ENCODE peak calls at places on chromosome X, in five cellular contexts. Q is A549, X is GM12878, E is heart right ventricle, M is K562. Y is an unnamed sample.

GRCh38 chrX:97039363-97040029 is 155.8 kb downstream of the RPA4 start:
- DNase-seq in Q (no peak), X (peak; percentile 61), E (peak; percentile 53), M (no peak), Y (no peak)

GRCh38 chrX:99857455-99857854 is 552.6 kb downstream of the PCDH19 start:
- DNase-seq in Q (no peak), X (no peak), E (no peak), M (no peak), Y (no peak)

GRCh38 chrX:110432831-110433230 is 74.2 kb downstream of the RTL9 start:
- DNase-seq in Q (no peak), X (no peak), E (no peak), M (no peak), Y (no peak)

GRCh38 chrX:119622356-119623232 is 16.4 kb upstream of the NKRF start:
- DNase-seq in Q (no peak), X (no peak), E (peak; percentile 55), M (no peak), Y (peak; percentile 21)

GRCh38 chrX:55593296-55593695 is 29.9 kb upstream of the FOXR2 start:
- DNase-seq in Q (no peak), X (no peak), E (no peak), M (no peak), Y (no peak)

GRCh38 chrX:154494715-154495114 is 4.3 kb upstream of the SLC10A3 start:
- DNase-seq in Q (no peak), X (no peak), E (no peak), M (no peak), Y (no peak)

GRCh38 chrX:139203681-139204575 is 326.6 kb upstream of the F9 start:
- DNase-seq in Q (no peak), X (no peak), E (no peak), M (peak; percentile 21), Y (no peak)

GRCh38 chrX:2330910-2331309 is 169.9 kb downstream of the DHRSX start:
- DNase-seq in Q (no peak), X (no peak), E (no peak), M (no peak), Y (no peak)

GRCh38 chrX:120512627-120513026 is 43.5 kb upstream of the LAMP2 start:
- DNase-seq in Q (no peak), X (no peak), E (no peak), M (no peak), Y (no peak)

GRCh38 chrX:53156207-53156596 is 62.3 kb downstream of the KANTR start:
- DNase-seq in Q (no peak), X (no peak), E (no peak), M (no peak), Y (no peak)

GRCh38 chrX:22135994-22136684 is 104.0 kb downstream of the PHEX start:
- DNase-seq in Q (peak; percentile 36), X (no peak), E (peak; percentile 5), M (peak; percentile 49), Y (peak; percentile 60)

GRCh38 chrX:154775611-154776349 is 13.1 kb downstream of the DKC1 start:
- DNase-seq in Q (no peak), X (no peak), E (peak; percentile 14), M (no peak), Y (no peak)

GRCh38 chrX:108712886-108713285 is 23.5 kb downstream of the IRS4 start:
- DNase-seq in Q (no peak), X (no peak), E (no peak), M (no peak), Y (no peak)

GRCh38 chrX:48003367-48003757 is 427 bp downstream of the ZNF182 start:
- DNase-seq in Q (peak; percentile 4), X (no peak), E (peak; percentile 5), M (peak; percentile 8), Y (no peak)

GRCh38 chrX:42948723-42949122 is 170.8 kb upstream of the PPP1R2C start:
- DNase-seq in Q (no peak), X (no peak), E (no peak), M (no peak), Y (no peak)

GRCh38 chrX:44314259-44314734 is 29.2 kb downstream of the EFHC2 start:
- DNase-seq in Q (no peak), X (no peak), E (peak; percentile 41), M (peak; percentile 89), Y (no peak)

GRCh38 chrX:136086521-136086920 is 60.8 kb upstream of the FHL1 start:
- DNase-seq in Q (no peak), X (no peak), E (no peak), M (no peak), Y (no peak)

GRCh38 chrX:46954716-46955115 is 42.5 kb downstream of the JADE3 start:
- DNase-seq in Q (no peak), X (no peak), E (no peak), M (no peak), Y (no peak)

GRCh38 chrX:41922125-41922521 is 1.2 kb downstream of the CASK start:
- DNase-seq in Q (no peak), X (no peak), E (no peak), M (no peak), Y (no peak)

GRCh38 chrX:72545990-72546389 is 26.7 kb downstream of the HDAC8 start:
- DNase-seq in Q (no peak), X (no peak), E (no peak), M (no peak), Y (no peak)

GRCh38 chrX:35919536-35920309 is at the start of gene CFAP47:
- DNase-seq in Q (peak; percentile 22), X (no peak), E (no peak), M (no peak), Y (no peak)

GRCh38 chrX:148573119-148573518 is 72.7 kb downstream of the AFF2 start:
- DNase-seq in Q (no peak), X (no peak), E (no peak), M (no peak), Y (no peak)

GRCh38 chrX:148574247-148574973 is 74.0 kb downstream of the AFF2 start:
- DNase-seq in Q (no peak), X (peak; percentile 2), E (no peak), M (no peak), Y (no peak)

GRCh38 chrX:148567779-148568178 is 67.4 kb downstream of the AFF2 start:
- DNase-seq in Q (no peak), X (no peak), E (no peak), M (no peak), Y (no peak)

GRCh38 chrX:148568763-148569162 is 68.3 kb downstream of the AFF2 start:
- DNase-seq in Q (no peak), X (no peak), E (no peak), M (no peak), Y (no peak)

GRCh38 chrX:148572332-148572731 is 71.9 kb downstream of the AFF2 start:
- DNase-seq in Q (no peak), X (no peak), E (no peak), M (no peak), Y (no peak)
- H3K4me1 ChIP-seq in Q (no peaks in the 10 kb centered on the region), X (no peaks in the 10 kb centered on the region), E (no peaks in the 10 kb centered on the region), M (peaks cover 3% of the 10 kb centered on the region), Y (no peaks in the 10 kb centered on the region)

GRCh38 chrX:49102221-49102620 is 21.3 kb downstream of the GPKOW start:
- DNase-seq in Q (no peak), X (no peak), E (no peak), M (no peak), Y (no peak)

GRCh38 chrX:49103637-49104036 is 19.9 kb downstream of the GPKOW start:
- DNase-seq in Q (no peak), X (no peak), E (no peak), M (no peak), Y (no peak)

GRCh38 chrX:49106296-49106695 is 17.2 kb downstream of the GPKOW start:
- DNase-seq in Q (no peak), X (no peak), E (no peak), M (no peak), Y (no peak)

GRCh38 chrX:49100704-49101628 is 21.3 kb upstream of the WDR45 start:
- DNase-seq in Q (peak; percentile 98), X (peak; percentile 84), E (peak; percentile 91), M (peak; percentile 98), Y (peak; percentile 86)

GRCh38 chrX:49101629-49101984 is 21.9 kb upstream of the WDR45 start:
- DNase-seq in Q (no peak), X (no peak), E (no peak), M (peak; percentile 15), Y (no peak)
- TF ChIP-seq CTCF in Q (no peak), X (no peak), E (no peak), M (no peak), Y (no peak)

DNA sequence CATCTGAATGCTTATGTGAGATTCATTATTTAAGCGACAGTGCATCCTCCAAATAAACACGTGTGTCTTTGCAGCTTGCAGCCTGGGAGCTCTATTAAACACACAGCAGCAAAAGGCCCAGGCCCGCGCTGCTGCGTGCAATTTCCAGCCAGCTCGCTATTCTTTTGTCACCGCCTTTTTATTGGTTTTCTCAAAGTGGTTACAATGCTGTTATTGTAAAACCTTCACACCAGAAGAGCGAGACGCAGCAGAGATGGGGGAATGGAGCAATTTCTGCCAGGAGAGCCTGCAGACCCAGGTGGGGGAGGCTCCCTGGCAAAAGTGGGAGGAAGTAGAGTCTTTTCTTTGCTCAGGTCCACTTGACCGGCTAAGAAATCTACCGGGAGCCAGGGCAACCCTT is 252.5 kb downstream of the BCOR start:
- DNase-seq in Q (no peak), X (no peak), E (no peak), M (no peak), Y (no peak)
- H3K4me1 ChIP-seq in Q (no peaks in the 10 kb centered on the region), X (peaks cover 2% of the 10 kb centered on the region), E (no peaks in the 10 kb centered on the region), M (peaks cover 16% of the 10 kb centered on the region), Y (peaks cover 15% of the 10 kb centered on the region)

GRCh38 chrX:15816453-15816838 is 26.2 kb downstream of the ZRSR2 start:
- DNase-seq in Q (no peak), X (no peak), E (no peak), M (no peak), Y (no peak)
- TF ChIP-seq CTCF in Q (no peak), X (no peak), E (no peak), M (no peak), Y (no peak)

DNA sequence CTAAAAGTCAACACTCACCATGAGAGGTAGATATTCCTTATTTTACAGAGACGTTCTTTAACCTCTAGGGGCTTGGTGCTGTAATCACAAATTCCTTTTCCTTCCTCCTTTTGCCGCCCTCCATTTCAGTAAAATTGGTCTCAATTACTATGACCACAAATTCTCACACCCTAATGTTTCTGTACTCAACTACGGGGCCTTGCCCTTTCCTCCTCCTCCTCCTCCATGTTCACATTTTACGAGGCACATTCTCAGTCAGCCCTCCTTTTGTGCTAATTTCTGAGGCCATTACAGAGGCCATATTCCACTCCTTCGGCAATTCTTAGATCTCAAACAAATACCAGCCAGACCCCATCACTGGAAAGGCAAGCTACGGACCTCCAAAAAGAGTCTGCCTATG is 92.1 kb downstream of the SH3KBP1 start:
- DNase-seq in Q (no peak), X (no peak), E (no peak), M (no peak), Y (no peak)
- H3K4me1 ChIP-seq in Q (no peaks in the 10 kb centered on the region), X (peaks cover 12% of the 10 kb centered on the region), E (no peaks in the 10 kb centered on the region), M (no peaks in the 10 kb centered on the region), Y (no peaks in the 10 kb centered on the region)